ENCODE peak calls at places on chromosomes 4 and X, in nine cellular contexts. U is breast epithelium, S is A549, F is body of pancreas, K is heart left ventricle, D is HCT116, A is gastrocnemius medialis, N is ovary, M is IMR-90. H is an unnamed sample.

GRCh38 chrX:119495734-119496520 is 27.7 kb downstream of the SLC25A5 start:
- DNase-seq in U (no peak), S (no peak), F (no peak), K (no peak), D (no peak), A (no peak), N (no peak), M (no peak), H (no peak)

GRCh38 chrX:84118769-84119168 is 69.2 kb downstream of the RPS6KA6 start:
- DNase-seq in U (no peak), S (no peak), F (no peak), K (no peak), D (no peak), A (no peak), N (no peak), M (no peak), H (no peak)

GRCh38 chrX:86830685-86831084 is 682.4 kb downstream of the DACH2 start:
- DNase-seq in U (no peak), S (no peak), F (no peak), K (no peak), D (no peak), A (no peak), N (no peak), M (no peak), H (no peak)

GRCh38 chrX:122934131-122934530 is 249.9 kb upstream of the GRIA3 start:
- DNase-seq in U (no peak), S (no peak), F (no peak), K (no peak), D (no peak), A (no peak), N (no peak), M (no peak), H (no peak)

GRCh38 chr4:2243682-2244380 is 1.9 kb upstream of the HAUS3 start:
- DNase-seq in U (no peak), S (peak; percentile 15), F (peak; percentile 67), K (peak; percentile 73), D (no peak), A (peak; percentile 32), N (peak; percentile 68), M (peak; percentile 18), H (no peak)

GRCh38 chr4:108172780-108173598 is 4.3 kb upstream of the LEF1 start:
- DNase-seq in U (no peak), S (no peak), F (peak; percentile 53), K (peak; percentile 42), D (no peak), A (no peak), N (peak; percentile 55), M (no peak), H (peak; percentile 51)

GRCh38 chr4:176002007-176002623 is 63.5 kb upstream of the WDR17 start:
- DNase-seq in U (no peak), S (peak; percentile 33), F (peak; percentile 15), K (peak; percentile 24), D (peak; percentile 18), A (peak; percentile 2), N (peak; percentile 17), M (no peak), H (peak; percentile 71)

GRCh38 chr4:101152521-101152920 is 194.8 kb downstream of the PPP3CA start:
- DNase-seq in U (no peak), S (no peak), F (no peak), K (no peak), D (no peak), A (no peak), N (no peak), M (no peak), H (no peak)

GRCh38 chr4:156193800-156194199 is 240.1 kb upstream of the CTSO start:
- DNase-seq in U (no peak), S (no peak), F (peak; percentile 32), K (no peak), D (no peak), A (no peak), N (no peak), M (peak; percentile 33), H (peak; percentile 55)

GRCh38 chr4:145930592-145930991 is 8.0 kb downstream of the ZNF827 start:
- DNase-seq in U (no peak), S (no peak), F (no peak), K (peak; percentile 39), D (no peak), A (no peak), N (no peak), M (no peak), H (no peak)

GRCh38 chr4:14168919-14169318 is 541.4 kb upstream of the BOD1L1 start:
- DNase-seq in U (no peak), S (peak; percentile 7), F (peak; percentile 79), K (peak; percentile 56), D (no peak), A (peak; percentile 3), N (no peak), M (peak; percentile 91), H (peak; percentile 73)

GRCh38 chrX:21947671-21948070 is 7.2 kb downstream of the SMS start:
- DNase-seq in U (no peak), S (no peak), F (no peak), K (no peak), D (no peak), A (no peak), N (no peak), M (no peak), H (no peak)

GRCh38 chrX:132480581-132481203 is 8.1 kb downstream of the MBNL3 start:
- DNase-seq in U (no peak), S (no peak), F (peak; percentile 61), K (no peak), D (no peak), A (no peak), N (peak; percentile 9), M (peak; percentile 20), H (peak; percentile 20)

GRCh38 chrX:40947276-40947675 is 138.0 kb upstream of the USP9X start:
- DNase-seq in U (no peak), S (no peak), F (no peak), K (no peak), D (no peak), A (no peak), N (no peak), M (peak; percentile 77), H (no peak)

DNA sequence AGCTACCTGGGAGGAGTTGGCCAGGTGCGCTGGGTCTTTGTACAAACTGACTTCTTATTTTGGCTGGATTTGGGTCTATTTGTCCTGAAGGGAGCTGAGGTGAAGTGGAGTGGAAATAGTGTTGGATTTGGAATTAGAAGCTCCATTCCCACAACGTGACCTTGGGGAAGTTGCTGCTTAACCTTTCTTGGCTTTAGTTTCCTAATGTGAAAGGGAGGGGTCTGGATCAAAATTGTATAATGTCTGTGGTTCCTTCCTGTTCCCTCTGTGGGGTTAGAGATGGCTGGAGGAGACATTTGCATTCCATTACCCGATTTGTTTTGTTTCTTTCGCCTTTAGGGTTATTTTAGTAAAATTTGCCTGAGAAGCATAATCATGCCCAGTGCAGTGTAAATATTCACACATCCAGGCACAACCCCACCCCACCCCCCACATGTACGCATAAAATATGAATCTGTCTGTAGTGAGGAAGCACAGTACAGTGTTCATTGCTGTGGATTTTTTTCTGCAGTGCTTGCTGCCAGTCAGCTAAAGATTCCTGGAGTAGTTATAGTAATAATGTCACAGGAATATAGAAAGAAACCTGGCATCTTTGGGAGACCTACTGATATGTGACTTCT is 21.5 kb downstream of the JADE1 start:
- DNase-seq in U (no peak), S (no peak), F (no peak), K (no peak), D (no peak), A (no peak), N (no peak), M (no peak), H (peak; percentile 36)
- H3K4me1 ChIP-seq in U (peaks cover 11% of the 10 kb centered on the region), S (peaks cover 54% of the 10 kb centered on the region), F (peaks cover 87% of the 10 kb centered on the region), K (peaks cover 29% of the 10 kb centered on the region), D (no peaks in the 10 kb centered on the region), A (peaks cover 55% of the 10 kb centered on the region), N (peaks cover 19% of the 10 kb centered on the region), M (peaks cover 18% of the 10 kb centered on the region), H (peaks cover 73% of the 10 kb centered on the region)

GRCh38 chr4:8046925-8047541 is 107.4 kb upstream of the AFAP1 start:
- DNase-seq in U (no peak), S (no peak), F (peak; percentile 25), K (no peak), D (no peak), A (no peak), N (no peak), M (no peak), H (no peak)
- TF ChIP-seq CTCF in U (no peak), S (no peak), F (no peak), K (no peak), D (no peak), A (no peak), N (no peak), M (no peak), H (no peak)

DNA sequence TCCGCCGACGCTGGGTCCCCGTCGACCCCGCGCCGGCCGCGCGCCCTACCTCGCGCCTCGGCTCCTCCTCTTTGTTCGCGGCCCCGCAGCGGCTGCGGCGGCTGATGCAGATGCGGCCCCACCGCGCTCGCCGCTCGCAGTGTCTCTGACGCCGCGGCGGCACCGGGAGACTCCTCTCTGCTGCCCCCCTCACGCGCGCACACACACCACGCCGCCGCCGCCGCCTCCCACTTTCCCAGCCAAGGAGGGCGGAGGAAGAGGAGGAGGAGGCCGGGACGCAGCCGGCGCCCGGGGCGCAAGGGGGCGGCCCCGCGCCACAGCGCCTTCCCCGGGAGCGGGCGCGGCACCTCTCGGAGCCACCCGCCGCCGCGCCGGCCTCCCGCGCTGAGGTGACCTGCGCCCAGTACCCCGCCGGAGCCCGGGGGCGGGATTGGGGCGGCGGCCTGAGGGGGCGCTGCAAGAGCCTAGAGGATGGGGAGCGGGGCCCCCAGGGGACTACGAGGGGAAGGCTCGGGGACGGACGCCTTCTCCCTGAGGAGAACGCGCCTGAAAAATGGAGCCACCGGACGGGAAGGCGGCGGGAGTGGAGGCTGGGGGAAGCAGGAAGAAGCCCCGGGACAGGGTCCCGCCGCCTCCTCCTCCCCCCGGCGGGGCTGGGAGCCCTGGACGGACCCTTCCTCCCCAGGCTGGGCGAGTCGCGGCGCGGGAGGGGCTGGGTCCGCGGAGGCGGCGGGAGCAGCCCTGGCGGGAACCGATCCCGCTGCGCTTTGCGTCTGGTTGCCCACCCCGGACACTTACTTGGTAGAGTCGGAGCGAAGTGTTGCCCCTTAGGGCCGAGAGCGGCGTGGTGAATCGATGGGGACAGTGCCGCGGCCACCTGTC is at the start of gene SH3RF1:
- DNase-seq in U (peak; percentile 86), S (peak; percentile 52), F (peak; percentile 91), K (peak; percentile 92), D (no peak), A (peak; percentile 81), N (peak; percentile 93), M (peak; percentile 82), H (peak; percentile 93)
- TF ChIP-seq POLR2A in U (peak; percentile 66), S (peak; percentile 63), F (peak; percentile 92), K (peak; percentile 7), D (peak; percentile 58), A (peak; percentile 95), N (peak; percentile 92), M (peak; percentile 95), H (peak; percentile 86)

GRCh38 chrX:47196098-47196497 is 2.5 kb downstream of the UBA1 start:
- DNase-seq in U (no peak), S (no peak), F (no peak), K (no peak), D (no peak), A (no peak), N (no peak), M (no peak), H (no peak)
- H3K4me1 ChIP-seq in U (peaks cover 20% of the 10 kb centered on the region), S (peaks cover 67% of the 10 kb centered on the region), F (peaks cover 51% of the 10 kb centered on the region), K (peaks cover 12% of the 10 kb centered on the region), D (peaks cover 21% of the 10 kb centered on the region), A (peaks cover 51% of the 10 kb centered on the region), N (peaks cover 3% of the 10 kb centered on the region), M (peaks cover 24% of the 10 kb centered on the region), H (peaks cover 49% of the 10 kb centered on the region)

DNA sequence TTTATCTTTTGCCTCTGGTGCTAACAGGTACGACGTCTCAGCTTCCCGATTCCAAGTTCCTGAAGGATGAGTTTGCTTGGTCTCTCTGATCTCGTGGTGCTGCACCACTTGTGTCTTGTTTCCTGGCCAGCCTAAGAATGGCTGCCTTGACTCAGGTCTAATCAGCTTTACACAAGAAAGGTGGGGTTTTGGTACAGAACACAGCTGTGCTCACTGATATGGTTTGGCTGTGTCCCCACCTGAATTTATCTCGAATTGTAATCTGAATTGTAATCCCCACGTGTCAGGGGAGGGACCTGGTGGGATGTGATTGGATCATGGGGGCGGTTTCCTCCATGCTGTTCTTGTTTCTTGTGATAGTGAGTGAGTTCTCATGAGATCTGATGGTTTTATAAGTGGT is 305.3 kb upstream of the NOCT start:
- DNase-seq in U (no peak), S (no peak), F (no peak), K (no peak), D (no peak), A (no peak), N (no peak), M (no peak), H (no peak)
- TF ChIP-seq CTCF in U (no peak), S (no peak), F (no peak), K (no peak), D (no peak), A (no peak), N (no peak), M (no peak), H (no peak)

H was measured in thyroid gland.